ENCODE peak calls at places on chromosomes 2 and 18, in four cellular contexts. Q is NCI-H2081, K is activated T-cell treated with anti-CD3 and anti-CD28 coated beads for 1 hour, X is NCI-H1092 treated with DMSO at 0.1 percent for 48 hours. H is an unnamed sample.

GRCh38 chr18:55587341-55588000 is 521 bp downstream of the TCF4 start:
- DNase-seq in Q (no peak), K (no peak), X (peak), H (peak)

GRCh38 chr2:165016772-165017411 is 61.6 kb upstream of the SLC38A11 start:
- DNase-seq in Q (peak), K (no peak), X (peak), H (peak)

GRCh38 chr2:225458431-225459117 is 59.1 kb downstream of the NYAP2 start:
- DNase-seq in Q (no peak), K (no peak), X (no peak), H (no peak)

GRCh38 chr18:13558132-13558531 is 168.2 kb downstream of the FAM210A start:
- DNase-seq in Q (peak), K (no peak), X (peak), H (peak)

GRCh38 chr2:109647636-109648035 is 33.5 kb downstream of the SOWAHC start:
- DNase-seq in Q (no peak), K (no peak), X (no peak), H (no peak)

GRCh38 chr2:64019083-64019974 is at the start of gene VPS54:
- DNase-seq in Q (peak), K (peak), X (peak), H (peak)

GRCh38 chr2:189555243-189555642 is 25.3 kb downstream of the SLC40A1 start:
- DNase-seq in Q (no peak), K (no peak), X (no peak), H (no peak)

GRCh38 chr2:38371235-38371634 is 5.8 kb downstream of the ATL2 start:
- DNase-seq in Q (no peak), K (no peak), X (no peak), H (no peak)

GRCh38 chr2:207257291-207258190 is 91.8 kb upstream of the KLF7 start:
- DNase-seq in Q (peak), K (no peak), X (peak), H (no peak)

GRCh38 chr18:69727912-69728572 is 219.6 kb downstream of the CD226 start:
- DNase-seq in Q (no peak), K (no peak), X (no peak), H (no peak)

GRCh38 chr2:14633031-14633430 is 514 bp downstream of the LRATD1 start:
- DNase-seq in Q (peak), K (no peak), X (peak), H (no peak)

GRCh38 chr18:887716-888115 is 17.0 kb upstream of the ADCYAP1 start:
- DNase-seq in Q (no peak), K (no peak), X (no peak), H (no peak)

GRCh38 chr18:54679318-54680149 is 88.5 kb downstream of the DYNAP start:
- DNase-seq in Q (peak), K (no peak), X (peak), H (peak)

H was measured in HuH-7.